ENCODE peak calls at places on chromosomes 12 and 14, in six cellular contexts. A is CD4-positive, alpha-beta T cell; Z is uterus; H is foreskin fibroblast; F is stomach; Y is mesenchymal stem cell. X is an unnamed sample.

GRCh38 chr14:102496955-102497744 is 12.4 kb downstream of the ANKRD9 start:
- DNase-seq in H (no peak), Z (no peak), Y (no peak), F (no peak), A (no peak), X (no peak)

GRCh38 chr14:76133103-76133502 is 18.6 kb upstream of the GPATCH2L start:
- DNase-seq in Z (no peak), Y (peak; percentile 42), A (no peak), F (no peak), H (peak; percentile 13), X (no peak)

GRCh38 chr12:26112703-26113147 is 12.1 kb downstream of the BHLHE41 start:
- DNase-seq in Y (peak; percentile 67), H (no peak), F (no peak), A (no peak), Z (no peak), X (no peak)

GRCh38 chr12:109759076-109759420 is 45.4 kb downstream of the FAM222A start:
- DNase-seq in F (peak; percentile 9), A (no peak), H (no peak), Y (no peak), Z (no peak), X (no peak)

GRCh38 chr14:94373708-94374107 is 14.7 kb downstream of the SERPINA1 start:
- DNase-seq in F (no peak), H (peak; percentile 77), Z (no peak), Y (peak; percentile 38), A (no peak), X (no peak)

GRCh38 chr12:106152334-106152733 is 13.6 kb upstream of the NUAK1 start:
- DNase-seq in A (no peak), Y (no peak), Z (no peak), F (no peak), H (no peak), X (no peak)

GRCh38 chr12:125652689-125653088 is 587.5 kb downstream of the AACS start:
- DNase-seq in A (no peak), Z (no peak), F (no peak), Y (no peak), H (no peak), X (no peak)

GRCh38 chr14:68677476-68677875 is 115.4 kb downstream of the ZFP36L1 start:
- DNase-seq in Y (no peak), Z (no peak), A (no peak), F (no peak), H (no peak), X (no peak)

GRCh38 chr12:129379076-129379804 is 524.6 kb downstream of the TMEM132D start:
- DNase-seq in Z (no peak), H (no peak), Y (no peak), A (no peak), F (no peak), X (no peak)

GRCh38 chr14:103398427-103399195 is 13.4 kb downstream of the MARK3 start:
- DNase-seq in Z (no peak), Y (peak; percentile 65), F (no peak), A (no peak), H (peak; percentile 34), X (peak; percentile 38)

GRCh38 chr12:27549801-27550652 is 26.0 kb downstream of the PPFIBP1 start:
- DNase-seq in A (no peak), F (peak; percentile 81), Y (peak; percentile 97), H (peak; percentile 96), Z (peak; percentile 88), X (peak; percentile 93)

GRCh38 chr12:101745481-101745880 is 6.2 kb upstream of the SYCP3 start:
- DNase-seq in H (no peak), F (no peak), A (no peak), Z (no peak), Y (no peak), X (no peak)

GRCh38 chr12:25925064-25925463 is 33.4 kb upstream of the RASSF8 start:
- DNase-seq in Y (no peak), Z (no peak), A (no peak), F (no peak), H (no peak), X (no peak)

GRCh38 chr12:64318605-64319004 is 72.0 kb downstream of the C12orf56 start:
- DNase-seq in H (peak; percentile 10), Y (peak; percentile 12), F (no peak), A (no peak), Z (no peak), X (no peak)

GRCh38 chr14:94796278-94796677 is 26.4 kb upstream of the GSC start:
- DNase-seq in H (no peak), Z (no peak), F (no peak), Y (no peak), A (no peak), X (no peak)

GRCh38 chr14:75147423-75148071 is 20.7 kb upstream of the NEK9 start:
- DNase-seq in Z (peak; percentile 61), A (no peak), H (peak; percentile 23), Y (peak; percentile 96), F (peak; percentile 69), X (peak; percentile 89)

GRCh38 chr12:2215709-2216560 is 163.1 kb downstream of the CACNA1C start:
- DNase-seq in Z (no peak), H (no peak), F (no peak), Y (peak; percentile 22), A (no peak), X (no peak)

GRCh38 chr12:113392988-113393579 is 10.6 kb downstream of the SDS start:
- DNase-seq in A (no peak), H (no peak), Z (no peak), F (no peak), Y (peak; percentile 44), X (peak; percentile 83)

GRCh38 chr12:120469450-120470149 is at the start of gene SRSF9:
- DNase-seq in A (peak; percentile 98), Z (peak; percentile 95), H (peak; percentile 97), F (peak; percentile 96), Y (peak; percentile 97), X (peak; percentile 96)

GRCh38 chr14:55129086-55129427 is at the start of gene LGALS3:
- DNase-seq in Y (peak; percentile 58), F (peak; percentile 87), H (peak; percentile 70), Z (peak; percentile 83), A (no peak), X (peak; percentile 87)

GRCh38 chr12:51269174-51270066 is 795 bp downstream of the SMAGP start:
- DNase-seq in F (peak; percentile 69), Z (peak; percentile 21), A (peak; percentile 50), H (no peak), Y (peak; percentile 26), X (peak; percentile 52)

GRCh38 chr12:104049278-104050257 is at the start of gene GLT8D2:
- DNase-seq in F (peak; percentile 40), A (no peak), Y (peak; percentile 86), Z (peak; percentile 76), H (peak; percentile 89), X (peak; percentile 68)

GRCh38 chr12:26297386-26298070 is 102.2 kb downstream of the SSPN start:
- DNase-seq in A (no peak), Y (no peak), Z (no peak), H (no peak), F (no peak), X (no peak)

GRCh38 chr14:60968099-60968498 is 12.8 kb downstream of the TRMT5 start:
- DNase-seq in Y (no peak), F (no peak), H (no peak), Z (no peak), A (no peak), X (no peak)

GRCh38 chr12:115190191-115190590 is 506.2 kb upstream of the TBX3 start:
- DNase-seq in F (no peak), H (no peak), A (no peak), Y (no peak), Z (no peak), X (no peak)

GRCh38 chr14:61287196-61287595 is 6.1 kb upstream of the TMEM30B start:
- DNase-seq in A (no peak), Z (no peak), F (no peak), H (no peak), Y (no peak), X (no peak)

GRCh38 chr14:100056964-100057817 is 8.0 kb upstream of the EVL start:
- DNase-seq in A (no peak), Y (peak; percentile 34), Z (no peak), F (no peak), H (no peak), X (no peak)

GRCh38 chr12:3329361-3329760 is 161.6 kb upstream of the PRMT8 start:
- DNase-seq in A (no peak), Z (no peak), H (no peak), F (no peak), Y (no peak), X (no peak)

GRCh38 chr12:97941686-97942354 is 479.2 kb downstream of the RMST start:
- DNase-seq in A (no peak), Y (no peak), H (no peak), F (no peak), Z (no peak), X (no peak)

GRCh38 chr12:102478416-102479098 is 1.8 kb downstream of the IGF1 start:
- DNase-seq in Y (no peak), H (no peak), F (peak; percentile 28), Z (no peak), A (peak; percentile 1), X (no peak)

GRCh38 chr14:104246401-104247335 is 108.3 kb downstream of the KIF26A start:
- DNase-seq in A (no peak), Z (peak; percentile 6), H (no peak), F (peak; percentile 23), Y (no peak), X (peak; percentile 7)

GRCh38 chr14:80206351-80206750 is 5.0 kb downstream of the DIO2 start:
- DNase-seq in H (no peak), F (no peak), Z (no peak), A (no peak), Y (no peak), X (no peak)

X was measured in testis.